ENCODE peak calls at places on chromosomes 2 and 18, in six cellular contexts. One of them, this sample, is unnamed.

GRCh38 chr18:12857215-12857924 is 26.7 kb downstream of the PTPN2 start:
- DNase-seq in HepG2: no peak
- DNase-seq in H1: no peak
- DNase-seq in GM12878: no peak
- DNase-seq in K562: no peak
- DNase-seq in A549: no peak
- DNase-seq in this sample: no peak

GRCh38 chr2:107936427-107937359 is 49.6 kb upstream of the SLC5A7 start:
- DNase-seq in K562: peak
- DNase-seq in H1: peak
- DNase-seq in A549: peak
- DNase-seq in HepG2: peak
- DNase-seq in GM12878: no peak
- DNase-seq in this sample: no peak

GRCh38 chr2:195662138-195662537 is 5.1 kb downstream of the SLC39A10 start:
- DNase-seq in H1: no peak
- DNase-seq in HepG2: no peak
- DNase-seq in K562: peak
- DNase-seq in GM12878: no peak
- DNase-seq in A549: no peak
- DNase-seq in this sample: no peak

GRCh38 chr2:128362889-128363228 is 44.2 kb upstream of the HS6ST1 start:
- DNase-seq in GM12878: no peak
- DNase-seq in K562: no peak
- DNase-seq in HepG2: no peak
- DNase-seq in H1: peak
- DNase-seq in A549: peak
- DNase-seq in this sample: peak

GRCh38 chr2:160015746-160016145 is 46.7 kb downstream of the PLA2R1 start:
- DNase-seq in A549: no peak
- DNase-seq in GM12878: no peak
- DNase-seq in H1: no peak
- DNase-seq in K562: no peak
- DNase-seq in HepG2: no peak
- DNase-seq in this sample: no peak

GRCh38 chr2:204452464-204453023 is 92.7 kb upstream of the PARD3B start:
- DNase-seq in H1: no peak
- DNase-seq in HepG2: peak
- DNase-seq in K562: no peak
- DNase-seq in A549: peak
- DNase-seq in GM12878: no peak
- DNase-seq in this sample: peak

GRCh38 chr2:241003830-241004564 is 5.6 kb downstream of the SNED1 start:
- DNase-seq in A549: no peak
- DNase-seq in GM12878: no peak
- DNase-seq in H1: no peak
- DNase-seq in K562: no peak
- DNase-seq in HepG2: no peak
- DNase-seq in this sample: no peak

GRCh38 chr18:73509460-73509859 is 638.2 kb downstream of the FBXO15 start:
- DNase-seq in A549: no peak
- DNase-seq in HepG2: no peak
- DNase-seq in H1: no peak
- DNase-seq in K562: no peak
- DNase-seq in GM12878: no peak
- DNase-seq in this sample: peak

GRCh38 chr2:135424849-135425248 is 106.2 kb downstream of the ZRANB3 start:
- DNase-seq in HepG2: no peak
- DNase-seq in H1: no peak
- DNase-seq in A549: no peak
- DNase-seq in K562: no peak
- DNase-seq in GM12878: no peak
- DNase-seq in this sample: no peak

GRCh38 chr2:236919209-236919608 is 166.5 kb upstream of the COPS8 start:
- DNase-seq in H1: no peak
- DNase-seq in GM12878: no peak
- DNase-seq in A549: peak
- DNase-seq in K562: no peak
- DNase-seq in HepG2: no peak
- DNase-seq in this sample: peak

GRCh38 chr18:13570216-13570615 is 156.1 kb downstream of the FAM210A start:
- DNase-seq in HepG2: no peak
- DNase-seq in A549: no peak
- DNase-seq in K562: no peak
- DNase-seq in H1: no peak
- DNase-seq in GM12878: no peak
- DNase-seq in this sample: no peak

GRCh38 chr2:102355526-102356380 is at the start of gene IL18R1:
- DNase-seq in GM12878: peak
- DNase-seq in K562: peak
- DNase-seq in H1: peak
- DNase-seq in HepG2: peak
- DNase-seq in A549: peak
- DNase-seq in this sample: peak

GRCh38 chr2:112941753-112942653 is 31.0 kb downstream of the IL37 start:
- DNase-seq in HepG2: peak
- DNase-seq in A549: peak
- DNase-seq in K562: peak
- DNase-seq in H1: peak
- DNase-seq in GM12878: peak
- DNase-seq in this sample: peak

GRCh38 chr2:65055427-65056214 is 595 bp upstream of the CEP68 start:
- DNase-seq in H1: peak
- DNase-seq in K562: peak
- DNase-seq in HepG2: no peak
- DNase-seq in A549: no peak
- DNase-seq in GM12878: no peak
- DNase-seq in this sample: no peak

GRCh38 chr2:3558205-3559014 is at the start of gene RNASEH1:
- DNase-seq in K562: peak
- DNase-seq in A549: peak
- DNase-seq in HepG2: peak
- DNase-seq in GM12878: peak
- DNase-seq in H1: peak
- DNase-seq in this sample: peak
- TF ChIP-seq POLR2A in K562: peak
- TF ChIP-seq POLR2A in A549: peak
- TF ChIP-seq POLR2A in HepG2: peak
- TF ChIP-seq POLR2A in GM12878: peak
- TF ChIP-seq POLR2A in H1: peak
- TF ChIP-seq POLR2A in this sample: peak

DNA sequence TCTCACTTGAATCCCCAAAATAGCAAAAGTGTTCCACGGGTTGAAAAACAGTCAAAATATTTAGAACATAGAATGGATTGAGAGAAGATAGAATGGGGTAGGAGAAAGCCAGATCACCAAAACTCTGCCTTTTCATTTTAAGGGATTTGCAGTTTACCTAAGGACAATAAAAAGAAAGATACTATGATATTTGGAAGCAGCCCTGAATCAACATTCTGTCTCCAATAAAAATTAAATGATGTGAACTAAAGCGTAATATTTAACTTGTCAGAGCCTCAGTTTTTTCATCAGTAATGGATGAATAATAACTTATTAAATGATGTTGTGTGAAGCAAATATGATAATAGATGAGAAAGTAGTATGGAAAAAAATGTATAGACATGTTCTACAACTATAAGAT is 100.2 kb upstream of the REG3G start:
- DNase-seq in HepG2: no peak
- DNase-seq in H1: no peak
- DNase-seq in K562: no peak
- DNase-seq in GM12878: no peak
- DNase-seq in A549: no peak
- DNase-seq in this sample: no peak
- TF ChIP-seq RAD21 in HepG2: no peak
- TF ChIP-seq RAD21 in H1: no peak
- TF ChIP-seq RAD21 in K562: no peak
- TF ChIP-seq RAD21 in GM12878: no peak
- TF ChIP-seq RAD21 in A549: no peak
- TF ChIP-seq RAD21 in this sample: no peak

GRCh38 chr18:48940854-48941531 is 9.8 kb downstream of the SMAD7 start:
- DNase-seq in GM12878: peak
- DNase-seq in A549: no peak
- DNase-seq in H1: no peak
- DNase-seq in K562: no peak
- DNase-seq in HepG2: no peak
- DNase-seq in this sample: peak

GRCh38 chr18:48941672-48942071 is 9.1 kb downstream of the SMAD7 start:
- DNase-seq in A549: no peak
- DNase-seq in K562: no peak
- DNase-seq in HepG2: no peak
- DNase-seq in GM12878: no peak
- DNase-seq in H1: no peak
- DNase-seq in this sample: no peak

GRCh38 chr18:48938827-48939367 is 11.9 kb downstream of the SMAD7 start:
- DNase-seq in K562: no peak
- DNase-seq in HepG2: no peak
- DNase-seq in A549: no peak
- DNase-seq in GM12878: no peak
- DNase-seq in H1: no peak
- DNase-seq in this sample: no peak

GRCh38 chr18:48937869-48938750 is 12.7 kb downstream of the SMAD7 start:
- DNase-seq in GM12878: no peak
- DNase-seq in A549: no peak
- DNase-seq in HepG2: no peak
- DNase-seq in K562: no peak
- DNase-seq in H1: no peak
- DNase-seq in this sample: no peak

GRCh38 chr18:48939368-48940097 is 11.2 kb downstream of the SMAD7 start:
- DNase-seq in HepG2: no peak
- DNase-seq in GM12878: no peak
- DNase-seq in H1: no peak
- DNase-seq in A549: no peak
- DNase-seq in K562: no peak
- DNase-seq in this sample: no peak
- TF ChIP-seq RFX5 in HepG2: no peak
- TF ChIP-seq RFX5 in GM12878: no peak
- TF ChIP-seq RFX5 in H1: no peak
- TF ChIP-seq RFX5 in A549: no peak
- TF ChIP-seq RFX5 in K562: no peak
- TF ChIP-seq RFX5 in this sample: no peak

GRCh38 chr2:121731366-121731765 is 5.3 kb downstream of the NIFK start:
- DNase-seq in GM12878: no peak
- DNase-seq in K562: no peak
- DNase-seq in A549: no peak
- DNase-seq in H1: peak
- DNase-seq in HepG2: no peak
- DNase-seq in this sample: no peak

GRCh38 chr2:121740973-121741372 is 4.3 kb upstream of the NIFK start:
- DNase-seq in H1: peak
- DNase-seq in GM12878: no peak
- DNase-seq in HepG2: no peak
- DNase-seq in K562: no peak
- DNase-seq in A549: no peak
- DNase-seq in this sample: no peak

GRCh38 chr2:121735520-121736074 is 1.1 kb downstream of the NIFK start:
- DNase-seq in K562: no peak
- DNase-seq in A549: peak
- DNase-seq in H1: no peak
- DNase-seq in GM12878: no peak
- DNase-seq in HepG2: no peak
- DNase-seq in this sample: no peak

GRCh38 chr2:121736140-121736461 is 574 bp downstream of the NIFK start:
- DNase-seq in A549: no peak
- DNase-seq in HepG2: no peak
- DNase-seq in K562: no peak
- DNase-seq in H1: no peak
- DNase-seq in GM12878: no peak
- DNase-seq in this sample: no peak

GRCh38 chr2:121736462-121737336 is at the start of gene NIFK:
- DNase-seq in HepG2: peak
- DNase-seq in GM12878: peak
- DNase-seq in K562: peak
- DNase-seq in A549: peak
- DNase-seq in H1: peak
- DNase-seq in this sample: peak
- TF ChIP-seq POLR2A in HepG2: peak
- TF ChIP-seq POLR2A in GM12878: peak
- TF ChIP-seq POLR2A in K562: peak
- TF ChIP-seq POLR2A in A549: peak
- TF ChIP-seq POLR2A in H1: peak
- TF ChIP-seq POLR2A in this sample: peak

DNA sequence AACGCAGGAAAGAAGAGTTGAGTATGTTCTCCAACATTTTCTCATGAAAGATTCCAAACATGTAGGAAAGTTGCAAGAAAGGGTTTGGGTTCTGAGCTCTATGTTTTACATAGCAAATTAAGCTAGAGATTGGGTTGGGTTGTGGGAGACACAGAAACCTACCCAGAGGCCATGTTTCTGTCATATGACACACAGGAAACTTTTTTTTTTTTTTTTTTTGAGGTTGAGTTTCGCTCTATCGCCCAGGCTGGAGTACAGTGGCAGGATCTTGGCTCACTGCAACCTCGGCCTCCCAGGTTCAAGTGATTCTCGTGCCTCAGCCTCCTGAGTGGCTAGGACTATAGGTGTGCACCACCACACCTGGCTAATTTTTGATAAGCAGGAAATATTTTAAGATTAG is 57.6 kb downstream of the DOCK10 start:
- DNase-seq in A549: no peak
- DNase-seq in HepG2: no peak
- DNase-seq in K562: no peak
- DNase-seq in GM12878: no peak
- DNase-seq in H1: no peak
- DNase-seq in this sample: no peak
- TF ChIP-seq RAD21 in A549: no peak
- TF ChIP-seq RAD21 in HepG2: no peak
- TF ChIP-seq RAD21 in K562: no peak
- TF ChIP-seq RAD21 in GM12878: no peak
- TF ChIP-seq RAD21 in H1: no peak
- TF ChIP-seq RAD21 in this sample: no peak

DNA sequence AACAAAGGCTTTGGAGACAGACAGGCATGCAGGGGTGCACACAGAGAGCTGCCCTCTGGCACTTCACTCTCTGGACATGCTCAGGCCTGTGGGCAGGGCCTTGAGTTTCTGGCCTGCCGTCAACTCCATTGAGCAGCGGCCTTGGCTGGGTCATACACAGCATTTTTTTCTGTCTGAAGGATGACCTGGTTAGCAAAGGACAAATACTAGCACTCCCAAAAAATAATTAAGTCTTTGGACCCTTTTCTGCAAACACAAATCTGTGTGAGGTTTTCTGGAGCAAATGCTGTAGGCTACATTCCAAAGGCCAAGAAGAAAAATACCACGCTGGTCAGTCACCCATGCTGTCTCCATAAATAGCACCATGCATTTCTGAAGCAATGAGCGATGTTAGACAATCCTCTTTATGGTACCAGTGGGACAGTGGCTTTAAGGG is 124.7 kb upstream of the CTAGE1 start:
- DNase-seq in K562: no peak
- DNase-seq in H1: no peak
- DNase-seq in GM12878: no peak
- DNase-seq in A549: no peak
- DNase-seq in HepG2: peak
- DNase-seq in this sample: peak
- TF ChIP-seq RFX5 in K562: no peak
- TF ChIP-seq RFX5 in H1: no peak
- TF ChIP-seq RFX5 in GM12878: no peak
- TF ChIP-seq RFX5 in A549: no peak
- TF ChIP-seq RFX5 in HepG2: no peak
- TF ChIP-seq RFX5 in this sample: no peak

This sample was measured in IMR-90.